ENCODE peak calls at places on chromosome 7, in nine cellular contexts. One of them, this sample, is unnamed.

GRCh38 chr7:21579341-21580072 is 36.7 kb downstream of the DNAH11 start:
- DNase-seq in tibial nerve: no peak
- DNase-seq in vagina: no peak
- DNase-seq in Panc1: no peak
- DNase-seq in NT2/D1: no peak
- DNase-seq in psoas muscle: no peak
- DNase-seq in A549: no peak
- DNase-seq in left ventricle myocardium inferior: no peak
- DNase-seq in mammary epithelial cell: no peak
- DNase-seq in this sample: no peak

GRCh38 chr7:83161851-83162401 is 758 bp downstream of the PCLO start:
- DNase-seq in tibial nerve: no peak
- DNase-seq in vagina: no peak
- DNase-seq in Panc1: no peak
- DNase-seq in NT2/D1: no peak
- DNase-seq in psoas muscle: no peak
- DNase-seq in A549: peak
- DNase-seq in left ventricle myocardium inferior: no peak
- DNase-seq in mammary epithelial cell: peak
- DNase-seq in this sample: no peak

GRCh38 chr7:79988642-79989041 is 146.0 kb upstream of the GNAI1 start:
- DNase-seq in tibial nerve: no peak
- DNase-seq in vagina: no peak
- DNase-seq in Panc1: no peak
- DNase-seq in NT2/D1: no peak
- DNase-seq in psoas muscle: no peak
- DNase-seq in A549: no peak
- DNase-seq in left ventricle myocardium inferior: no peak
- DNase-seq in mammary epithelial cell: peak
- DNase-seq in this sample: no peak

GRCh38 chr7:86814980-86815379 is 171.3 kb downstream of the GRM3 start:
- DNase-seq in tibial nerve: no peak
- DNase-seq in vagina: no peak
- DNase-seq in Panc1: peak
- DNase-seq in NT2/D1: peak
- DNase-seq in psoas muscle: no peak
- DNase-seq in A549: no peak
- DNase-seq in left ventricle myocardium inferior: no peak
- DNase-seq in mammary epithelial cell: no peak
- DNase-seq in this sample: peak

GRCh38 chr7:90671571-90671970 is 75.5 kb downstream of the CDK14 start:
- DNase-seq in tibial nerve: no peak
- DNase-seq in vagina: no peak
- DNase-seq in Panc1: no peak
- DNase-seq in NT2/D1: no peak
- DNase-seq in psoas muscle: no peak
- DNase-seq in A549: no peak
- DNase-seq in left ventricle myocardium inferior: no peak
- DNase-seq in mammary epithelial cell: no peak
- DNase-seq in this sample: no peak

GRCh38 chr7:84675633-84676034 is 481.0 kb upstream of the SEMA3A start:
- DNase-seq in tibial nerve: no peak
- DNase-seq in vagina: no peak
- DNase-seq in Panc1: no peak
- DNase-seq in NT2/D1: no peak
- DNase-seq in psoas muscle: no peak
- DNase-seq in A549: no peak
- DNase-seq in left ventricle myocardium inferior: no peak
- DNase-seq in mammary epithelial cell: peak
- DNase-seq in this sample: no peak

GRCh38 chr7:132063800-132064199 is 507.4 kb upstream of the PODXL start:
- DNase-seq in tibial nerve: no peak
- DNase-seq in vagina: peak
- DNase-seq in Panc1: no peak
- DNase-seq in NT2/D1: no peak
- DNase-seq in psoas muscle: no peak
- DNase-seq in A549: no peak
- DNase-seq in left ventricle myocardium inferior: no peak
- DNase-seq in mammary epithelial cell: no peak
- DNase-seq in this sample: no peak

GRCh38 chr7:17212188-17212587 is 86.3 kb upstream of the AHR start:
- DNase-seq in tibial nerve: no peak
- DNase-seq in vagina: no peak
- DNase-seq in Panc1: no peak
- DNase-seq in NT2/D1: no peak
- DNase-seq in psoas muscle: no peak
- DNase-seq in A549: no peak
- DNase-seq in left ventricle myocardium inferior: no peak
- DNase-seq in mammary epithelial cell: no peak
- DNase-seq in this sample: no peak

GRCh38 chr7:103887853-103888602 is 101.4 kb downstream of the RELN start:
- DNase-seq in tibial nerve: no peak
- DNase-seq in vagina: no peak
- DNase-seq in Panc1: no peak
- DNase-seq in NT2/D1: no peak
- DNase-seq in psoas muscle: no peak
- DNase-seq in A549: no peak
- DNase-seq in left ventricle myocardium inferior: no peak
- DNase-seq in mammary epithelial cell: no peak
- DNase-seq in this sample: no peak

GRCh38 chr7:43123457-43123856 is 11.0 kb downstream of the HECW1 start:
- DNase-seq in tibial nerve: no peak
- DNase-seq in vagina: no peak
- DNase-seq in Panc1: no peak
- DNase-seq in NT2/D1: no peak
- DNase-seq in psoas muscle: no peak
- DNase-seq in A549: no peak
- DNase-seq in left ventricle myocardium inferior: no peak
- DNase-seq in mammary epithelial cell: no peak
- DNase-seq in this sample: no peak

GRCh38 chr7:22325671-22326070 is 31.3 kb downstream of the RAPGEF5 start:
- DNase-seq in tibial nerve: no peak
- DNase-seq in vagina: no peak
- DNase-seq in Panc1: no peak
- DNase-seq in NT2/D1: no peak
- DNase-seq in psoas muscle: no peak
- DNase-seq in A549: no peak
- DNase-seq in left ventricle myocardium inferior: no peak
- DNase-seq in mammary epithelial cell: no peak
- DNase-seq in this sample: no peak

GRCh38 chr7:33143996-33144718 is 14.8 kb downstream of the BBS9 start:
- DNase-seq in tibial nerve: no peak
- DNase-seq in vagina: no peak
- DNase-seq in Panc1: no peak
- DNase-seq in NT2/D1: no peak
- DNase-seq in psoas muscle: no peak
- DNase-seq in A549: no peak
- DNase-seq in left ventricle myocardium inferior: no peak
- DNase-seq in mammary epithelial cell: peak
- DNase-seq in this sample: no peak

GRCh38 chr7:51261117-51261835 is 55.3 kb downstream of the COBL start:
- DNase-seq in tibial nerve: no peak
- DNase-seq in vagina: peak
- DNase-seq in Panc1: no peak
- DNase-seq in NT2/D1: no peak
- DNase-seq in psoas muscle: no peak
- DNase-seq in A549: no peak
- DNase-seq in left ventricle myocardium inferior: no peak
- DNase-seq in mammary epithelial cell: no peak
- DNase-seq in this sample: no peak

GRCh38 chr7:74454948-74455804 is 1.5 kb downstream of the GTF2IRD1 start:
- DNase-seq in tibial nerve: peak
- DNase-seq in vagina: no peak
- DNase-seq in Panc1: no peak
- DNase-seq in NT2/D1: no peak
- DNase-seq in psoas muscle: peak
- DNase-seq in A549: no peak
- DNase-seq in left ventricle myocardium inferior: peak
- DNase-seq in mammary epithelial cell: no peak
- DNase-seq in this sample: no peak

DNA sequence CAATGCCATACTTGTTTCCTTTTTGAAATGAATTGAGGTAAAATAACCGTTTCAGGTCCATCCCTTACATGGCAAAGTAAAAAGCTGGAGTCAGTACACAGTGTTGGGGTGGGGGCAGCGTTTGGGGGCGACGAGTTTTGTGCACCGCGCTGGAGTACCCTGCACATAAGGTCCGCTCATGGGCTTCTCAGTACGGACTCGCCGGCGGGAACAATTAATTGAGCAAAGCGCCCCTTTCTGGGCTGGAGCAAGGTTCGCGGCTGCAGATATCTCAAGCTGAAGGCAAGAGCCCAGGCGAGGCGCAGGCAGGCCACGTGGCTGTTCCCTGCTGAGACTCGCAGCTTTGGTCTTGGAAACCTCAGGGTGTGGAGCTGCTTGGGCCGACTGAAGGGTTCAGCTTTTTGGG is 1.5 kb upstream of the TWIST1 start:
- DNase-seq in tibial nerve: no peak
- DNase-seq in vagina: no peak
- DNase-seq in Panc1: no peak
- DNase-seq in NT2/D1: no peak
- DNase-seq in psoas muscle: no peak
- DNase-seq in A549: no peak
- DNase-seq in left ventricle myocardium inferior: no peak
- DNase-seq in mammary epithelial cell: no peak
- DNase-seq in this sample: no peak
- H3K4me3 ChIP-seq in tibial nerve: no peak
- H3K4me3 ChIP-seq in vagina: no peak
- H3K4me3 ChIP-seq in Panc1: peak
- H3K4me3 ChIP-seq in NT2/D1: peak
- H3K4me3 ChIP-seq in psoas muscle: no peak
- H3K4me3 ChIP-seq in A549: no peak
- H3K4me3 ChIP-seq in left ventricle myocardium inferior: no peak
- H3K4me3 ChIP-seq in mammary epithelial cell: no peak
- H3K4me3 ChIP-seq in this sample: no peak

GRCh38 chr7:69076566-69076965 is 521.7 kb upstream of the AUTS2 start:
- DNase-seq in tibial nerve: no peak
- DNase-seq in vagina: no peak
- DNase-seq in Panc1: no peak
- DNase-seq in NT2/D1: no peak
- DNase-seq in psoas muscle: no peak
- DNase-seq in A549: no peak
- DNase-seq in left ventricle myocardium inferior: no peak
- DNase-seq in mammary epithelial cell: no peak
- DNase-seq in this sample: no peak

GRCh38 chr7:69078997-69079769 is 519.1 kb upstream of the AUTS2 start:
- DNase-seq in tibial nerve: peak
- DNase-seq in vagina: no peak
- DNase-seq in Panc1: no peak
- DNase-seq in NT2/D1: peak
- DNase-seq in psoas muscle: no peak
- DNase-seq in A549: no peak
- DNase-seq in left ventricle myocardium inferior: no peak
- DNase-seq in mammary epithelial cell: no peak
- DNase-seq in this sample: no peak
- H3K4me3 ChIP-seq in tibial nerve: no peak
- H3K4me3 ChIP-seq in vagina: no peak
- H3K4me3 ChIP-seq in Panc1: no peak
- H3K4me3 ChIP-seq in NT2/D1: no peak
- H3K4me3 ChIP-seq in psoas muscle: no peak
- H3K4me3 ChIP-seq in A549: no peak
- H3K4me3 ChIP-seq in left ventricle myocardium inferior: no peak
- H3K4me3 ChIP-seq in mammary epithelial cell: no peak
- H3K4me3 ChIP-seq in this sample: no peak

GRCh38 chr7:129572205-129572604 is 39.3 kb upstream of the NRF1 start:
- DNase-seq in tibial nerve: no peak
- DNase-seq in vagina: no peak
- DNase-seq in Panc1: no peak
- DNase-seq in NT2/D1: no peak
- DNase-seq in psoas muscle: no peak
- DNase-seq in A549: no peak
- DNase-seq in left ventricle myocardium inferior: no peak
- DNase-seq in mammary epithelial cell: no peak
- DNase-seq in this sample: no peak
- H3K4me3 ChIP-seq in tibial nerve: no peak
- H3K4me3 ChIP-seq in vagina: no peak
- H3K4me3 ChIP-seq in Panc1: no peak
- H3K4me3 ChIP-seq in NT2/D1: no peak
- H3K4me3 ChIP-seq in psoas muscle: no peak
- H3K4me3 ChIP-seq in A549: no peak
- H3K4me3 ChIP-seq in left ventricle myocardium inferior: no peak
- H3K4me3 ChIP-seq in mammary epithelial cell: no peak
- H3K4me3 ChIP-seq in this sample: no peak

DNA sequence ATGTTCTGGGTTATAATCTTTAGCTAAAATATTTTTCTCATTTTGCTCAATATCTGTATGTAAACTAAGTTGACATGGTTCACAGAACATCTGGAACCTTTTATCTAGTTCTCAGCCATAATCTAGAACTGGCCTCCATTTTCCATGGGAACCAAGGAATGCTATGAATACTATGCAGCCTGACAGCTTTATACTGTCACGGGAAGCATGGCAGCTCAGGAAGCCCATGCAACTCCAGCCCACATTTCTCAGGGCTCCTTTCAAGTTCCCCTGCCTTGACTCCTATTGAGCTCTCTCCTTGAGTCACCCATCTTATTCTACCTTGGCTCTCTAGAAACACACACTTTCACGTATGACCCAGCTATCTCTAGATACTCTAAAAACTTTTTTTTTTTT is 36.6 kb upstream of the PRKAR2B start:
- DNase-seq in tibial nerve: no peak
- DNase-seq in vagina: no peak
- DNase-seq in Panc1: no peak
- DNase-seq in NT2/D1: no peak
- DNase-seq in psoas muscle: no peak
- DNase-seq in A549: no peak
- DNase-seq in left ventricle myocardium inferior: no peak
- DNase-seq in mammary epithelial cell: no peak
- DNase-seq in this sample: no peak
- H3K4me3 ChIP-seq in tibial nerve: no peak
- H3K4me3 ChIP-seq in vagina: no peak
- H3K4me3 ChIP-seq in Panc1: no peak
- H3K4me3 ChIP-seq in NT2/D1: no peak
- H3K4me3 ChIP-seq in psoas muscle: no peak
- H3K4me3 ChIP-seq in A549: no peak
- H3K4me3 ChIP-seq in left ventricle myocardium inferior: no peak
- H3K4me3 ChIP-seq in mammary epithelial cell: no peak
- H3K4me3 ChIP-seq in this sample: no peak

DNA sequence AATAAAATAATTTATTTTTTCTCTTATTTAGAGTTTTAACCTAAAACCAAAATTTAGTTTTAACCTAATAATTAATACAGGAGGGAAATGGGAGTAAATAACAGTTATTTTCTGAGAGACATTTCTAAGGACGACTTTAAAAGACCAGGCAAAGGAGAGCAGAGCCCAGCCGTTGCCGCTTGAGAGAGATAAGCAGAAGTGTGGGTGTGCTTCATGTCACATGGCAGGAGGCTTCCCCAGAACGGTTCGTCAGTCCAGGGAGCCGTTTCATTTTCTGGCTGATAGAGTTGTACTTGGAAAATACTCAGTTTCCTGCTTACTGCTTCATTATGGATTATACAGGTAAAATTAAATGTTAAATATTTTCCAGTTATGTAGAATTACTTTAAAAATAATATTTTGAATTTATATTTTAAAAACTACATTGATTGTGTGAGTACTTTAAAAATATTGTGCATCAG is 61.4 kb downstream of the ST7 start:
- DNase-seq in tibial nerve: peak
- DNase-seq in vagina: no peak
- DNase-seq in Panc1: no peak
- DNase-seq in NT2/D1: no peak
- DNase-seq in psoas muscle: peak
- DNase-seq in A549: peak
- DNase-seq in left ventricle myocardium inferior: peak
- DNase-seq in mammary epithelial cell: peak
- DNase-seq in this sample: no peak
- H3K4me3 ChIP-seq in tibial nerve: no peak
- H3K4me3 ChIP-seq in vagina: no peak
- H3K4me3 ChIP-seq in Panc1: peak
- H3K4me3 ChIP-seq in NT2/D1: no peak
- H3K4me3 ChIP-seq in psoas muscle: peak
- H3K4me3 ChIP-seq in A549: no peak
- H3K4me3 ChIP-seq in left ventricle myocardium inferior: peak
- H3K4me3 ChIP-seq in mammary epithelial cell: peak
- H3K4me3 ChIP-seq in this sample: no peak